ENCODE peak calls at places on chromosomes 11 and 22, in eight cellular contexts. L, V, R, O, S, X, Q and B are unnamed samples.

GRCh38 chr11:123454060-123454651 is 24.1 kb downstream of the GRAMD1B start:
- DNase-seq in O (peak; percentile 60), V (no peak), Q (no peak), L (no peak), X (peak; percentile 59), S (no peak), R (no peak), B (no peak)

GRCh38 chr11:213111-213510 is 5.6 kb downstream of the RIC8A start:
- DNase-seq in S (no peak), R (no peak), L (no peak), O (no peak), Q (no peak), V (no peak), X (no peak), B (no peak)

GRCh38 chr22:17110791-17111550 is 10.2 kb downstream of the TMEM121B start:
- DNase-seq in Q (no peak), S (no peak), V (no peak), O (no peak), R (no peak), X (no peak), L (no peak), B (no peak)

GRCh38 chr11:120316880-120317688 is 8.0 kb upstream of the TLCD5 start:
- DNase-seq in O (no peak), V (no peak), Q (peak; percentile 86), S (no peak), R (no peak), L (peak; percentile 84), X (no peak), B (peak; percentile 79)

GRCh38 chr22:26845016-26845728 is 187.8 kb downstream of the MIAT start:
- DNase-seq in X (no peak), R (no peak), L (no peak), V (no peak), O (no peak), Q (no peak), S (no peak), B (no peak)

GRCh38 chr11:61626580-61627380 is 45.9 kb upstream of the SYT7 start:
- DNase-seq in X (no peak), S (no peak), Q (peak; percentile 87), R (no peak), V (peak; percentile 34), L (peak; percentile 81), O (no peak), B (no peak)

GRCh38 chr11:44729065-44729464 is 2.3 kb downstream of the TSPAN18 start:
- DNase-seq in Q (no peak), X (no peak), S (no peak), R (no peak), L (no peak), O (no peak), V (no peak), B (no peak)

GRCh38 chr22:44819966-44820631 is 67.7 kb downstream of the ARHGAP8 start:
- DNase-seq in R (no peak), O (no peak), Q (no peak), V (no peak), L (no peak), S (no peak), X (no peak), B (no peak)

GRCh38 chr11:7892751-7893356 is 38.2 kb downstream of the OR10A6 start:
- DNase-seq in L (no peak), O (peak; percentile 1), S (no peak), X (peak; percentile 89), Q (no peak), R (no peak), V (peak; percentile 36), B (no peak)

GRCh38 chr11:27740362-27741024 is 40.2 kb upstream of the BDNF start:
- DNase-seq in S (no peak), X (no peak), O (no peak), V (no peak), Q (no peak), R (no peak), L (no peak), B (no peak)

GRCh38 chr11:78798567-78799170 is 224.0 kb upstream of the NARS2 start:
- DNase-seq in L (peak; percentile 81), S (peak; percentile 83), X (peak; percentile 67), O (no peak), V (peak; percentile 25), R (no peak), Q (peak; percentile 87), B (peak; percentile 81)

GRCh38 chr11:31045335-31045734 is 324.2 kb downstream of the DCDC1 start:
- DNase-seq in Q (no peak), O (no peak), V (peak; percentile 27), L (no peak), R (no peak), X (no peak), S (no peak), B (no peak)

GRCh38 chr11:96272542-96273306 is 70.3 kb downstream of the MAML2 start:
- DNase-seq in V (no peak), R (no peak), X (no peak), Q (no peak), O (no peak), S (no peak), L (no peak), B (no peak)

GRCh38 chr11:124643605-124644425 is 21.2 kb downstream of the TBRG1 start:
- DNase-seq in S (no peak), Q (no peak), R (peak; percentile 70), V (no peak), O (no peak), X (peak; percentile 70), L (no peak), B (no peak)

GRCh38 chr22:19873138-19873959 is 18.7 kb upstream of the GNB1L start:
- DNase-seq in O (no peak), L (peak; percentile 49), R (no peak), S (peak; percentile 41), Q (peak; percentile 68), X (no peak), V (no peak), B (peak; percentile 50)

GRCh38 chr11:96037267-96037990 is 113.5 kb upstream of the MTMR2 start:
- DNase-seq in S (no peak), V (no peak), L (no peak), O (no peak), R (peak; percentile 61), X (no peak), Q (no peak), B (no peak)

GRCh38 chr11:133181672-133182071 is 350.6 kb downstream of the OPCML start:
- DNase-seq in R (no peak), Q (no peak), S (no peak), O (no peak), V (no peak), X (no peak), L (no peak), B (no peak)

GRCh38 chr22:29308791-29309262 is 2.4 kb downstream of the GAS2L1 start:
- DNase-seq in V (no peak), L (no peak), X (peak; percentile 18), O (no peak), R (no peak), Q (no peak), S (no peak), B (no peak)

GRCh38 chr11:79973701-79974626 is 533.1 kb upstream of the TENM4 start:
- DNase-seq in X (peak; percentile 62), O (no peak), Q (no peak), L (no peak), S (no peak), V (no peak), R (peak; percentile 25), B (no peak)

GRCh38 chr11:112644410-112645131 is 316.6 kb upstream of the NCAM1 start:
- DNase-seq in S (no peak), R (no peak), V (no peak), L (no peak), O (no peak), X (no peak), Q (no peak), B (no peak)

GRCh38 chr11:121553367-121553766 is 100.6 kb upstream of the SORL1-AS1 start:
- DNase-seq in V (no peak), S (no peak), L (no peak), X (peak; percentile 42), Q (no peak), R (no peak), O (no peak), B (no peak)

GRCh38 chr11:119673389-119674336 is 55.3 kb downstream of the NECTIN1 start:
- DNase-seq in X (no peak), Q (no peak), V (no peak), O (no peak), L (no peak), S (no peak), R (no peak), B (no peak)

GRCh38 chr11:117808768-117809167 is 11.8 kb upstream of the DSCAML1 start:
- DNase-seq in S (no peak), V (no peak), Q (no peak), X (no peak), O (no peak), R (no peak), L (no peak), B (peak; percentile 70)

GRCh38 chr11:16393335-16393734 is 37.0 kb upstream of the SOX6 start:
- DNase-seq in X (no peak), O (no peak), V (no peak), L (no peak), R (no peak), Q (no peak), S (no peak), B (no peak)

GRCh38 chr11:131195801-131196517 is 174.5 kb upstream of the NTM start:
- DNase-seq in R (peak; percentile 4), V (no peak), S (no peak), X (peak; percentile 34), L (peak; percentile 61), Q (no peak), O (no peak), B (no peak)

GRCh38 chr11:22787565-22788162 is 41.9 kb downstream of the SVIP start:
- DNase-seq in S (no peak), O (no peak), X (peak; percentile 79), Q (no peak), R (no peak), V (peak; percentile 45), L (no peak), B (no peak)

GRCh38 chr11:77558380-77558779 is 31.4 kb upstream of the AQP11 start:
- DNase-seq in S (no peak), R (no peak), V (peak; percentile 10), L (no peak), Q (no peak), O (no peak), X (no peak), B (no peak)

GRCh38 chr22:43212434-43212952 is 25.6 kb upstream of the TTLL12 start:
- DNase-seq in X (no peak), Q (no peak), V (no peak), O (no peak), L (no peak), R (no peak), S (no peak), B (peak; percentile 55)

GRCh38 chr11:69525516-69526452 is 44.3 kb downstream of the LINC01488 start:
- DNase-seq in L (peak; percentile 33), V (no peak), R (no peak), Q (peak; percentile 48), X (no peak), S (peak; percentile 10), O (no peak), B (no peak)

GRCh38 chr22:47810505-47811500 is 1048.4 kb downstream of the TBC1D22A start:
- DNase-seq in S (no peak), O (no peak), L (no peak), R (no peak), Q (no peak), X (no peak), V (no peak), B (no peak)

GRCh38 chr11:112841719-112842118 is 119.5 kb upstream of the NCAM1 start:
- DNase-seq in O (no peak), S (no peak), R (no peak), X (no peak), V (no peak), Q (no peak), L (no peak), B (no peak)

GRCh38 chr11:41497974-41498373 is 38.5 kb upstream of the LRRC4C start:
- DNase-seq in V (no peak), Q (no peak), X (no peak), R (no peak), S (no peak), L (no peak), O (no peak), B (no peak)

GRCh38 chr22:31585161-31585859 is 76.7 kb downstream of the PISD start:
- DNase-seq in Q (no peak), V (peak; percentile 61), X (peak; percentile 86), R (peak; percentile 23), S (no peak), O (no peak), L (no peak), B (no peak)

GRCh38 chr22:36386351-36386899 is 1.3 kb downstream of the MYH9 start:
- DNase-seq in X (peak; percentile 65), O (peak; percentile 36), L (peak; percentile 66), V (no peak), S (peak; percentile 50), R (no peak), Q (peak; percentile 79), B (no peak)